ENCODE peak calls at places on chromosome X, in seven cellular contexts. P is upper lobe of right lung; S is effector memory CD4-positive, alpha-beta T cell; C is HFF-Myc; E is kidney; H is dorsolateral prefrontal cortex; W is heart left ventricle. X is an unnamed sample.

GRCh38 chrX:40130207-40130606 is 32.4 kb upstream of the BCOR start:
- DNase-seq in P (no peak), S (no peak), C (no peak), E (no peak), H (no peak), W (peak; percentile 42), X (no peak)

GRCh38 chrX:47197526-47197925 is 3.9 kb downstream of the UBA1 start:
- DNase-seq in P (no peak), S (no peak), C (no peak), E (no peak), H (no peak), W (no peak), X (no peak)

GRCh38 chrX:37714479-37714878 is 28.9 kb downstream of the XK start:
- DNase-seq in P (no peak), S (no peak), C (no peak), E (no peak), H (no peak), W (no peak), X (no peak)

GRCh38 chrX:63013549-63013948 is 337.6 kb downstream of the SPIN4 start:
- DNase-seq in P (no peak), S (no peak), C (no peak), E (no peak), H (no peak), W (no peak), X (no peak)

GRCh38 chrX:53284684-53285447 is 3.5 kb upstream of the IQSEC2 start:
- DNase-seq in P (peak; percentile 74), S (peak; percentile 21), C (no peak), E (peak; percentile 83), H (peak; percentile 60), W (peak; percentile 62), X (no peak)

GRCh38 chrX:3788494-3789233 is 75.2 kb upstream of the PRKX start:
- DNase-seq in P (no peak), S (no peak), C (no peak), E (no peak), H (no peak), W (no peak), X (no peak)

GRCh38 chrX:23656684-23657083 is 10.6 kb upstream of the PRDX4 start:
- DNase-seq in P (no peak), S (no peak), C (no peak), E (no peak), H (no peak), W (no peak), X (no peak)

GRCh38 chrX:41145920-41146608 is 60.8 kb downstream of the USP9X start:
- DNase-seq in P (no peak), S (no peak), C (peak; percentile 52), E (no peak), H (no peak), W (no peak), X (no peak)

GRCh38 chrX:56765816-56766553 is 36.9 kb downstream of the NBDY start:
- DNase-seq in P (peak; percentile 21), S (no peak), C (no peak), E (no peak), H (no peak), W (no peak), X (no peak)

GRCh38 chrX:13911581-13911980 is 94.7 kb upstream of the GPM6B start:
- DNase-seq in P (no peak), S (no peak), C (no peak), E (no peak), H (no peak), W (no peak), X (no peak)

GRCh38 chrX:17743913-17744312 is 6.6 kb downstream of the SCML1 start:
- DNase-seq in P (no peak), S (no peak), C (no peak), E (no peak), H (no peak), W (no peak), X (no peak)

GRCh38 chrX:111511477-111511876 is at the start of gene SERTM2:
- DNase-seq in P (no peak), S (no peak), C (no peak), E (no peak), H (no peak), W (no peak), X (no peak)

GRCh38 chrX:47579537-47579936 is 2.7 kb upstream of the TIMP1 start:
- DNase-seq in P (no peak), S (no peak), C (no peak), E (no peak), H (no peak), W (no peak), X (no peak)

GRCh38 chrX:122818068-122818467 is 366.0 kb upstream of the GRIA3 start:
- DNase-seq in P (no peak), S (no peak), C (no peak), E (peak; percentile 59), H (no peak), W (no peak), X (no peak)

GRCh38 chrX:122816288-122816687 is 367.8 kb upstream of the GRIA3 start:
- DNase-seq in P (no peak), S (no peak), C (no peak), E (no peak), H (no peak), W (no peak), X (no peak)

GRCh38 chrX:122817321-122817720 is 366.8 kb upstream of the GRIA3 start:
- DNase-seq in P (no peak), S (no peak), C (no peak), E (peak; percentile 24), H (no peak), W (no peak), X (no peak)
- H3K4me3 ChIP-seq in P (no peak overlapping the region), S (no peak overlapping the region), C (no peak overlapping the region), E (no peak overlapping the region), H (no peak overlapping the region), W (no peak overlapping the region), X (no peak overlapping the region)

DNA sequence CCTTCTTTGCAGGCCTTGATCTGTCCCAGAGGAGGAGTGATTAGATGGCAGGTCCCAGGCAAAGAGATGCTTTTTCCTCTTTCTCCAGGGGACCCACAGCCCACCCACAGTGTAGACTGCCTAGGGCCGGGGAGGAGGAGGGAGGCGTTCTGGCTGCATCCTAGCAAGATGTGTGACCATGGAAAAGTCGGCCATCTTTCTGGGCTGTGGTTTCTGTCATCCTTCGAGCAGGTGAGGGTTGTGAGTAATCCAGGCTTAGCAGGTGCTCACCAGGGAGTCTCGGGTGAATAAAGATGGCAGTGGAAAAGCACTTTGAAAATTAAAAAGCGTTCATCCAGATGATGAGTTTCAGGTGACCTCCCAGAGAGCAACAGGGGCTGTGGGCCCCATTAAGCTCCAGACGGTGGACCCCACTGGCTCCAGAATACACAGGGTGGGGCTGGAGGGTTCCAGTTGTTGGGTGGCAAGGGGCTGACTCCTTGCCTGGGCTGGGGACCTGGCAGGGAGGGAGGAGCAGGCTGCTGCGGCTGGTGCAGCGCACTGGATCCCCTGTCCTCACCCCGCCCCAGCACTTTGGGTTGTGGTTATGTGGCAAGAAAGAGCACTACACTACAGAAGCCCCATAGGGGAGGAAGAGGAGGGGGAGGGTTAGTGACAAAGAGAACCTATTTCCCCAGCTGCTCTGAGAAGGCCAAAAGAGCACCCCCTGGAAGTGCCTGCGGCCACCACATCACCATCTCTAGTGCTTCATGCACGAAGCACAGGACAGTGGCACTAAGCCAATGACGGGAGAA is 23.7 kb downstream of the ELF4 start:
- DNase-seq in P (no peak), S (peak; percentile 47), C (no peak), E (no peak), H (no peak), W (peak; percentile 30), X (no peak)
- H3K4me3 ChIP-seq in P (peak overlapping the region; percentile 6), S (peak overlapping the region; percentile 45), C (no peak overlapping the region), E (no peak overlapping the region), H (no peak overlapping the region), W (no peak overlapping the region), X (peak overlapping the region; percentile 55)

DNA sequence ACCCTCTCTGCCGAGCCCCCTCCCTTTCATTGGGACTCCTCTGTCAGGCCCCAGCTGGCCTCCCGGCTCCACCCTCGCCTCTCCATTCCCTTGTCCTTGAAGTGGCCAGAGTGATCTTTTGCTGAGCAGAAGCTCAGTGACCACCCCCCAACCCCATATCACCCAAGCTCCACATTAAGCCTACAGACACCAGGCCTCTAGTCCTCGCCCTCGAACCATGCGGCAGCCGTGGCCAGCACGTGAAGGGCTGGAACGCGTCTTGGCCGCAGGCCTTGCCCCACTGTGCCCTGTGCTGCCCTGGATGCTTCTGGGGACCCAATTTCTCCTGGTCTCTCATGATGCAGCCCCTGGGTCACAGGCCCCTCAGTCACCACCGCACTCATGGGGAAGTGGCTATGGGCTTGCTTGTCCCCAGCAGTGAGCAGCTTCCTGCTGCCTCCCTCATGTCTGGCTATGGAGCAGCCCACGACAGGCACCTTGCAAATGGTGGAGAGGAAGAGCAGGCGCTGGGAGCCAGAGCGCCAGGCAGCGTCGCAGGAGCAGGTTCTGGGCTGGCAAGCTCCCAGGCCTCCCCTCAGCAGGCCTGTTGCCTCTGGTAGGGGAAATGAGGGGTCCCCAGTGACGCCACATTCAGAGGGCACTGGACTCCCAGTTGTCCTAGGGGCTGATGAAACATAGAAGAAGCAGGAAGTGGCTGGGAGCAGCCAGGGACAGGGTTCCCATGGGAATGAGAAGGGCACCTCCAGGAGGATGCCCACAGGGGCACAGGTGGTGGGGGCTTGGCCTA is 757 bp upstream of the SRPK3 start:
- DNase-seq in P (no peak), S (no peak), C (no peak), E (peak; percentile 61), H (no peak), W (peak; percentile 21), X (no peak)
- H3K4me3 ChIP-seq in P (no peak overlapping the region), S (no peak overlapping the region), C (no peak overlapping the region), E (no peak overlapping the region), H (no peak overlapping the region), W (no peak overlapping the region), X (no peak overlapping the region)

DNA sequence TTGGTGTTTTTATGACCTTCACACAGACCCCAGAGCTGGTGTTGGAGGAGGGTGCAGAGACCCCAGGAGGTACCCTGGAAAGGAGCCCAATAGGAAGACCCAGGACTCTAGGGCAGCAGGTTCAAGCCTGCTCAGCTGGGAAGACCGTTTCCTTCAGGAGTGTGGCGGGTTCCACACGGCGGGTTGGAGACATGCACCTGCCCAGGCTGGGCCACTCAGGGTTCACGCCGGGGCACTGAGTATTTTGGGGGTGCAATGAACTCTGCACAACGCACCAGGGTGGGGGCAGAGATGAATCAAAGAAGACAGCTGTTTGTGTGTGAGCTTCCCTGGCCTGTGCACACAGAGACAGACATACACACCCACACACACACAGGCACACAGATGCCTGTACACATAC is 52.5 kb upstream of the PPP2R3B start:
- DNase-seq in P (peak; percentile 31), S (no peak), C (no peak), E (peak; percentile 49), H (no peak), W (no peak), X (no peak)
- H3K4me3 ChIP-seq in P (no peak overlapping the region), S (no peak overlapping the region), C (no peak overlapping the region), E (no peak overlapping the region), H (no peak overlapping the region), W (no peak overlapping the region), X (no peak overlapping the region)

X was measured in GM12864.